ENCODE peak calls at places on chromosomes 3 and 15, in six cellular contexts. C is spleen, R is bronchial epithelial cell, B is choroid plexus epithelial cell, D is fibroblast of lung, A is colonic mucosa. Z is an unnamed sample.
A peak's percentile ranks its signal among the peaks of the same experiment; 100 is the strongest.

GRCh38 chr3:11582123-11582968 is 61.4 kb downstream of the VGLL4 start:
- DNase-seq in C (no peak), R (peak; percentile 39), B (peak; percentile 90), D (peak; percentile 93), A (peak; percentile 81), Z (no peak)

GRCh38 chr15:76172782-76173181 is 113.0 kb downstream of the TMEM266 start:
- DNase-seq in C (no peak), R (no peak), B (no peak), D (no peak), A (no peak), Z (no peak)

GRCh38 chr3:183178833-183179549 is 16.5 kb upstream of the LAMP3 start:
- DNase-seq in C (peak; percentile 84), R (peak; percentile 22), B (peak; percentile 47), D (peak; percentile 35), A (peak; percentile 56), Z (no peak)

GRCh38 chr15:73851679-73852078 is 21.7 kb upstream of the TBC1D21 start:
- DNase-seq in C (no peak), R (peak; percentile 49), B (peak; percentile 76), D (peak; percentile 59), A (peak; percentile 28), Z (no peak)

GRCh38 chr15:96699871-96700401 is 369.4 kb downstream of the NR2F2 start:
- DNase-seq in C (no peak), R (no peak), B (no peak), D (no peak), A (no peak), Z (no peak)

GRCh38 chr3:55164876-55165275 is 237.0 kb upstream of the LRTM1 start:
- DNase-seq in C (no peak), R (no peak), B (no peak), D (peak; percentile 29), A (no peak), Z (no peak)

GRCh38 chr3:106001923-106002322 is 133.1 kb upstream of the CBLB start:
- DNase-seq in C (no peak), R (no peak), B (no peak), D (no peak), A (no peak), Z (no peak)

GRCh38 chr3:146037697-146038096 is 123.3 kb downstream of the PLOD2 start:
- DNase-seq in C (no peak), R (peak; percentile 27), B (peak; percentile 44), D (peak; percentile 13), A (no peak), Z (no peak)

GRCh38 chr15:101013769-101014223 is 94.6 kb downstream of the LRRK1 start:
- DNase-seq in C (no peak), R (no peak), B (no peak), D (no peak), A (peak; percentile 13), Z (no peak)

GRCh38 chr3:156685198-156685597 is 10.8 kb downstream of the TIPARP start:
- DNase-seq in C (no peak), R (peak; percentile 63), B (peak; percentile 30), D (no peak), A (no peak), Z (no peak)

GRCh38 chr15:90780916-90781315 is 63.8 kb downstream of the BLM start:
- DNase-seq in C (no peak), R (no peak), B (no peak), D (no peak), A (no peak), Z (no peak)

GRCh38 chr3:142645236-142645793 is 49.1 kb downstream of the PLS1 start:
- DNase-seq in C (no peak), R (peak; percentile 92), B (peak; percentile 68), D (peak; percentile 74), A (no peak), Z (no peak)

GRCh38 chr3:184371570-184372018 is 6.4 kb downstream of the THPO start:
- DNase-seq in C (peak; percentile 86), R (peak; percentile 83), B (peak; percentile 94), D (peak; percentile 83), A (peak; percentile 76), Z (peak; percentile 59)

GRCh38 chr3:99943931-99944761 is 126.5 kb downstream of the CMSS1 start:
- DNase-seq in C (no peak), R (no peak), B (peak; percentile 38), D (peak; percentile 71), A (no peak), Z (no peak)

GRCh38 chr3:43817825-43818224 is 127.1 kb downstream of the ABHD5 start:
- DNase-seq in C (no peak), R (peak; percentile 83), B (no peak), D (no peak), A (no peak), Z (no peak)

GRCh38 chr3:46440531-46441294 is 24.0 kb downstream of the LTF start:
- DNase-seq in C (no peak), R (no peak), B (no peak), D (peak; percentile 10), A (no peak), Z (no peak)

GRCh38 chr3:143830063-143830462 is 18.2 kb downstream of the SLC9A9 start:
- DNase-seq in C (no peak), R (peak; percentile 65), B (no peak), D (no peak), A (no peak), Z (no peak)

GRCh38 chr3:192060160-192060783 is 599.3 kb downstream of the PYDC2 start:
- DNase-seq in C (no peak), R (no peak), B (no peak), D (peak; percentile 37), A (no peak), Z (no peak)

GRCh38 chr15:70902105-70902504 is 9.5 kb downstream of the LRRC49 start:
- DNase-seq in C (no peak), R (peak; percentile 97), B (peak; percentile 90), D (peak; percentile 93), A (peak; percentile 31), Z (no peak)

GRCh38 chr15:58165661-58166060 is 27.5 kb downstream of the AQP9 start:
- DNase-seq in C (no peak), R (peak; percentile 8), B (peak; percentile 79), D (peak; percentile 17), A (no peak), Z (no peak)

GRCh38 chr15:72201346-72202029 is 3.9 kb upstream of the GRAMD2A start:
- DNase-seq in C (no peak), R (no peak), B (peak; percentile 43), D (no peak), A (no peak), Z (no peak)

GRCh38 chr3:3172627-3173026 is 6.9 kb downstream of the CRBN start:
- DNase-seq in C (no peak), R (no peak), B (no peak), D (no peak), A (no peak), Z (no peak)
- H3K4me3 ChIP-seq in C (peak overlapping the region; percentile 26), R (no peak overlapping the region), B (no peak overlapping the region), D (no peak overlapping the region), A (no peak overlapping the region), Z (no peak overlapping the region)

DNA sequence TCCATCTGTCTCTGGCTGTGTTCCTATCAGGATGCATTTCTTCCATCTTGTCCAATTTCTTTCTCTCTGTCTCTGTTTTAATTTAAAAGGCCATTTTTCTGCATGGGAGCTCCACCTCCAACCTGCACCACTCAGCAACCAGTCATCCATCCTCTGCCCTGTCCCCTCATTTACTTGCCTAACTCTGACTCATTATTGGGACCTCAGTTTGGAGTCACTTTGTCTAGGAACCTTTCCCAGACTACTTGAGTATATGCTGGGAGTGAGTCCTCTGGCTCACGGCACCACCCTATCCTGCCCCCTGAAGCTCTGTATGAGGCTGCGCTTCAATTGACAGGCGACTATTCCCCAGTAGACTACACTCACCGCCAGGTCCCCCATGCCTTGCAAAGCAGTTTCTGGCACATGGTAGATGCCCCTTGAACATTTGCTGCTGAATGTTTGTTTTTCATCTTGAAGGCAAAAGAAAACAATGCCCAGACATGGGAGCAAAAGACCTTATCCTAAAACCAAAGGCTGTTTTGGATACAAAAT is 513.3 kb upstream of the CFAP20DC start:
- DNase-seq in C (no peak), R (peak; percentile 78), B (no peak), D (peak; percentile 73), A (no peak), Z (no peak)
- TF ChIP-seq CTCF in C (no peak), R (no peak), B (no peak), D (no peak), A (no peak), Z (no peak)

GRCh38 chr15:34362047-34362773 is 4.8 kb downstream of the LPCAT4 start:
- DNase-seq in C (no peak), R (no peak), B (no peak), D (no peak), A (peak; percentile 92), Z (no peak)

GRCh38 chr15:34359416-34359815 is 7.6 kb downstream of the LPCAT4 start:
- DNase-seq in C (no peak), R (peak; percentile 33), B (no peak), D (no peak), A (peak; percentile 57), Z (no peak)

GRCh38 chr15:34360298-34360697 is 6.7 kb downstream of the LPCAT4 start:
- DNase-seq in C (no peak), R (peak; percentile 80), B (no peak), D (no peak), A (no peak), Z (no peak)

GRCh38 chr15:34358948-34359347 is 8.0 kb downstream of the LPCAT4 start:
- DNase-seq in C (no peak), R (no peak), B (no peak), D (no peak), A (no peak), Z (no peak)

DNA sequence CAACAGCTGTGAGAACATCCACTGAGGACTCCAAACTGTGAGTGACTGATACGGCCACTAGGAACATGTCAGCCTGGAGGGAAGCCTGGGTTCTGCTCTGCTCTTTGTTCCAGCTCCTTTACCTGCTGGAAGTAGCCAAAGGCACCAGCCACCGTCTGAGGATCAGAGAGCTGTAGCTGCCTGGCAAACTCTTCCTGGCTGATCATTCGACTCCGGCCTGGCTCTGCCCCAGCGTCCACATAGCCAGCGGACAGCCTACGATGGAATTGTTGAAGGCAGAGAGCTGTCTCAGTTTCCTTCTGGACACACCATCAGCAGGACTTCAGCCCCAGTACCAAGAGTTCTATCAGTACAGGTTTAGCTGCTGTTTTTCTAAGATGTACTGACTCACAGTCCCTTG is 5.7 kb downstream of the LPCAT4 start:
- DNase-seq in C (no peak), R (no peak), B (no peak), D (no peak), A (no peak), Z (no peak)
- H3K4me3 ChIP-seq in C (no peak overlapping the region), R (no peak overlapping the region), B (no peak overlapping the region), D (no peak overlapping the region), A (no peak overlapping the region), Z (no peak overlapping the region)

GRCh38 chr3:63582943-63583500 is 69.5 kb upstream of the SNTN start:
- DNase-seq in C (no peak), R (no peak), B (no peak), D (no peak), A (no peak), Z (no peak)

GRCh38 chr3:63585927-63586326 is 66.5 kb upstream of the SNTN start:
- DNase-seq in C (no peak), R (no peak), B (no peak), D (no peak), A (no peak), Z (no peak)

GRCh38 chr3:63593779-63594178 is 58.7 kb upstream of the SNTN start:
- DNase-seq in C (no peak), R (no peak), B (no peak), D (no peak), A (no peak), Z (no peak)

DNA sequence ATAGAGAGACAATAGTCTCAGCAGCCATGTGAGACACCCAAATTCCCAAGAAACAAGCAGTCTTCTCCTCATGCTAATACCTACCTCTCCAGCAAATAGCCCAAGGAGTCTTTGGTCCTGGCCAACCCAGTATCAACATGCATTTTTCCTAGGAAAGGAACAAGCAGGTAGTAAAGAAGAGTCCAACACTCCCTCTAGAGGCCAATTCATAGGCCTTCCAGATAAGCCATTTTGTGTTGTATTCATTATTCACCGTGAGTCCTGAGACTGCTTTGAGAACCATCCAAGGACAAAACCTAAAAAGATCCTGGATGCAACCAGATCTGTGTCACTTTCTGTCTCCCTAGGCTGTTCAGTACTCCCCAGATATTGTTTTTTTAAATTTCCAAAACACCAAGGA is 63.6 kb upstream of the SNTN start:
- DNase-seq in C (no peak), R (no peak), B (no peak), D (no peak), A (no peak), Z (no peak)
- TF ChIP-seq CTCF in C (no peak), R (peak; percentile 9), B (no peak), D (no peak), A (no peak), Z (no peak)

Z was measured in AG04449.